ENCODE peak calls at places on chromosomes 7 and 10, in four cellular contexts. One of them, this sample, is unnamed.

GRCh38 chr10:35392482-35393230 is 56.3 kb downstream of the CCNY start:
- DNase-seq in mesendoderm: no peak
- DNase-seq in IMR-90: no peak
- DNase-seq in H1: no peak
- DNase-seq in this sample: no peak

GRCh38 chr7:80611779-80612178 is 26.7 kb upstream of the CD36 start:
- DNase-seq in mesendoderm: no peak
- DNase-seq in IMR-90: peak; percentile 86
- DNase-seq in H1: no peak
- DNase-seq in this sample: no peak

GRCh38 chr10:14605231-14605925 is 169.3 kb downstream of the FAM107B start:
- DNase-seq in mesendoderm: peak; percentile 46
- DNase-seq in IMR-90: peak; percentile 78
- DNase-seq in H1: no peak
- DNase-seq in this sample: peak; percentile 17

GRCh38 chr10:59644841-59645240 is 64.8 kb downstream of the SLC16A9 start:
- DNase-seq in mesendoderm: no peak
- DNase-seq in IMR-90: no peak
- DNase-seq in H1: no peak
- DNase-seq in this sample: no peak

GRCh38 chr7:11742496-11742895 is 89.5 kb downstream of the THSD7A start:
- DNase-seq in mesendoderm: no peak
- DNase-seq in IMR-90: no peak
- DNase-seq in H1: no peak
- DNase-seq in this sample: no peak

GRCh38 chr10:83667594-83667993 is 471.7 kb upstream of the GHITM start:
- DNase-seq in mesendoderm: no peak
- DNase-seq in IMR-90: no peak
- DNase-seq in H1: no peak
- DNase-seq in this sample: no peak

GRCh38 chr7:99440195-99440594 is 1.5 kb downstream of the CPSF4 start:
- DNase-seq in mesendoderm: peak; percentile 53
- DNase-seq in IMR-90: peak; percentile 18
- DNase-seq in H1: no peak
- DNase-seq in this sample: no peak

GRCh38 chr10:74841265-74841973 is 15.0 kb downstream of the KAT6B start:
- DNase-seq in mesendoderm: no peak
- DNase-seq in IMR-90: peak; percentile 39
- DNase-seq in H1: no peak
- DNase-seq in this sample: no peak

GRCh38 chr7:82704121-82704520 is 260.5 kb upstream of the CACNA2D1 start:
- DNase-seq in mesendoderm: no peak
- DNase-seq in IMR-90: no peak
- DNase-seq in H1: no peak
- DNase-seq in this sample: no peak

GRCh38 chr10:93515963-93516450 is 19.6 kb downstream of the CEP55 start:
- DNase-seq in mesendoderm: no peak
- DNase-seq in IMR-90: no peak
- DNase-seq in H1: no peak
- DNase-seq in this sample: no peak

GRCh38 chr7:105003275-105003674 is 10.7 kb upstream of the KMT2E start:
- DNase-seq in mesendoderm: no peak
- DNase-seq in IMR-90: peak; percentile 82
- DNase-seq in H1: no peak
- DNase-seq in this sample: no peak

GRCh38 chr7:79320741-79321473 is 132.6 kb downstream of the MAGI2 start:
- DNase-seq in mesendoderm: no peak
- DNase-seq in IMR-90: peak; percentile 13
- DNase-seq in H1: no peak
- DNase-seq in this sample: no peak

GRCh38 chr10:44576715-44577191 is 191.9 kb upstream of the CXCL12 start:
- DNase-seq in mesendoderm: peak; percentile 4
- DNase-seq in IMR-90: peak; percentile 79
- DNase-seq in H1: no peak
- DNase-seq in this sample: no peak

GRCh38 chr10:61618388-61618961 is 44.3 kb upstream of the CABCOCO1 start:
- DNase-seq in mesendoderm: no peak
- DNase-seq in IMR-90: no peak
- DNase-seq in H1: no peak
- DNase-seq in this sample: no peak

GRCh38 chr10:100911472-100911871 is 1.3 kb upstream of the SLF2 start:
- DNase-seq in mesendoderm: no peak
- DNase-seq in IMR-90: no peak
- DNase-seq in H1: no peak
- DNase-seq in this sample: no peak

GRCh38 chr7:156160811-156161210 is 348.5 kb upstream of the SHH start:
- DNase-seq in mesendoderm: peak; percentile 67
- DNase-seq in IMR-90: no peak
- DNase-seq in H1: peak; percentile 23
- DNase-seq in this sample: peak; percentile 91

GRCh38 chr7:1679966-1680730 is 10.1 kb downstream of the ELFN1 start:
- DNase-seq in mesendoderm: no peak
- DNase-seq in IMR-90: no peak
- DNase-seq in H1: no peak
- DNase-seq in this sample: no peak

GRCh38 chr10:6055929-6056328 is 6.2 kb downstream of the IL2RA start:
- DNase-seq in mesendoderm: no peak
- DNase-seq in IMR-90: no peak
- DNase-seq in H1: no peak
- DNase-seq in this sample: no peak

GRCh38 chr10:110323503-110323902 is 18.8 kb upstream of the SMNDC1 start:
- DNase-seq in mesendoderm: peak; percentile 51
- DNase-seq in IMR-90: peak; percentile 97
- DNase-seq in H1: no peak
- DNase-seq in this sample: no peak

GRCh38 chr10:22230331-22230833 is 12.6 kb upstream of the EBLN1 start:
- DNase-seq in mesendoderm: peak; percentile 55
- DNase-seq in IMR-90: peak; percentile 29
- DNase-seq in H1: no peak
- DNase-seq in this sample: no peak

GRCh38 chr7:31747553-31747952 is 60.5 kb downstream of the PPP1R17 start:
- DNase-seq in mesendoderm: no peak
- DNase-seq in IMR-90: no peak
- DNase-seq in H1: no peak
- DNase-seq in this sample: no peak

GRCh38 chr10:116490028-116490662 is 55.6 kb upstream of the PNLIP start:
- DNase-seq in mesendoderm: no peak
- DNase-seq in IMR-90: peak; percentile 16
- DNase-seq in H1: no peak
- DNase-seq in this sample: no peak

GRCh38 chr10:116486774-116487448 is 58.8 kb upstream of the PNLIP start:
- DNase-seq in mesendoderm: peak; percentile 53
- DNase-seq in IMR-90: no peak
- DNase-seq in H1: no peak
- DNase-seq in this sample: no peak
- H4K5ac ChIP-seq in mesendoderm: no peak overlapping the region
- H4K5ac ChIP-seq in IMR-90: no peak overlapping the region
- H4K5ac ChIP-seq in H1: no peak overlapping the region
- H4K5ac ChIP-seq in this sample: no peak overlapping the region

GRCh38 chr7:73557397-73558257 is at the start of gene BCL7B:
- DNase-seq in mesendoderm: peak; percentile 79
- DNase-seq in IMR-90: peak; percentile 47
- DNase-seq in H1: peak; percentile 38
- DNase-seq in this sample: peak; percentile 83
- H4K5ac ChIP-seq in mesendoderm: no peak within 1 kb of the TSS
- H4K5ac ChIP-seq in IMR-90: peak within 1 kb of the TSS; percentile 98
- H4K5ac ChIP-seq in H1: peak within 1 kb of the TSS; percentile 95
- H4K5ac ChIP-seq in this sample: no peak within 1 kb of the TSS

GRCh38 chr10:12670004-12670403 is 320.7 kb downstream of the CAMK1D start:
- DNase-seq in mesendoderm: no peak
- DNase-seq in IMR-90: no peak
- DNase-seq in H1: no peak
- DNase-seq in this sample: no peak

GRCh38 chr10:12679636-12680035 is 321.9 kb downstream of the CCDC3 start:
- DNase-seq in mesendoderm: no peak
- DNase-seq in IMR-90: no peak
- DNase-seq in H1: no peak
- DNase-seq in this sample: no peak

GRCh38 chr10:12675171-12675570 is 325.8 kb downstream of the CAMK1D start:
- DNase-seq in mesendoderm: no peak
- DNase-seq in IMR-90: no peak
- DNase-seq in H1: no peak
- DNase-seq in this sample: no peak
- H4K5ac ChIP-seq in mesendoderm: no peak overlapping the region
- H4K5ac ChIP-seq in IMR-90: no peak overlapping the region
- H4K5ac ChIP-seq in H1: no peak overlapping the region
- H4K5ac ChIP-seq in this sample: no peak overlapping the region

GRCh38 chr7:43656997-43657396 is 72.3 kb downstream of the COA1 start:
- DNase-seq in mesendoderm: no peak
- DNase-seq in IMR-90: no peak
- DNase-seq in H1: no peak
- DNase-seq in this sample: no peak

GRCh38 chr7:43655584-43655983 is 72.7 kb downstream of the STK17A start:
- DNase-seq in mesendoderm: no peak
- DNase-seq in IMR-90: no peak
- DNase-seq in H1: no peak
- DNase-seq in this sample: no peak

GRCh38 chr7:43653466-43653865 is 70.6 kb downstream of the STK17A start:
- DNase-seq in mesendoderm: no peak
- DNase-seq in IMR-90: no peak
- DNase-seq in H1: no peak
- DNase-seq in this sample: no peak

GRCh38 chr7:43652364-43652763 is 69.5 kb downstream of the STK17A start:
- DNase-seq in mesendoderm: no peak
- DNase-seq in IMR-90: peak; percentile 40
- DNase-seq in H1: no peak
- DNase-seq in this sample: no peak

DNA sequence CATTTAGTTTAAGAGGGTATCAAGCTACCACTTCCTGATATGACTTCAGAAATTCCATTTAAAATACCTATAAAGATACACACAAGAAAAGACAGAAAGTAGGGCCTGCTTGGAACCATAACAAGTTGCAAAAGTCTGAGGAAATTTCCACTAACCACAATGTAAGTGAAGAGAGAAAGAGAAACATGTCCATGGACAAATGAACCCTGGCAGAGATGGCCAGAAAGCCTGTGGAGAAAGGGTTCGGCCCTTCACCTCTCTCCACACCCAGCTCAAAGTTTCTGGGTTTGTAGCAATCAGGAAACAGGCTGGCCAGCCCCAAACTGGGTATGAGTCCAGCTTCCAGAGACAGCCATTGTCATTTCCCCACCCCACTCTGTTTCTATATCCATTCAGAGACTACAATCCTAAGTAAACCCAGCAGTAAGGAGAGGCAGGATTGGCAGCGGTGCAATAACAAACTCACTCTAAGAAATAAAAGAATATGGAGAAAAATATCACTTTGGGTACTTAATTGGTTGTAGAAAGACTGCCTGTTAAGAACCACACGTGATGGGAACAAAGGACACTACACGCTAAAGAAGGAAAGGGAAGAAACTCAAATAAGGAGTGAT is 71.1 kb downstream of the STK17A start:
- DNase-seq in mesendoderm: no peak
- DNase-seq in IMR-90: no peak
- DNase-seq in H1: no peak
- DNase-seq in this sample: no peak
- H4K5ac ChIP-seq in mesendoderm: no peak overlapping the region
- H4K5ac ChIP-seq in IMR-90: peak overlapping the region; percentile 65
- H4K5ac ChIP-seq in H1: no peak overlapping the region
- H4K5ac ChIP-seq in this sample: no peak overlapping the region

DNA sequence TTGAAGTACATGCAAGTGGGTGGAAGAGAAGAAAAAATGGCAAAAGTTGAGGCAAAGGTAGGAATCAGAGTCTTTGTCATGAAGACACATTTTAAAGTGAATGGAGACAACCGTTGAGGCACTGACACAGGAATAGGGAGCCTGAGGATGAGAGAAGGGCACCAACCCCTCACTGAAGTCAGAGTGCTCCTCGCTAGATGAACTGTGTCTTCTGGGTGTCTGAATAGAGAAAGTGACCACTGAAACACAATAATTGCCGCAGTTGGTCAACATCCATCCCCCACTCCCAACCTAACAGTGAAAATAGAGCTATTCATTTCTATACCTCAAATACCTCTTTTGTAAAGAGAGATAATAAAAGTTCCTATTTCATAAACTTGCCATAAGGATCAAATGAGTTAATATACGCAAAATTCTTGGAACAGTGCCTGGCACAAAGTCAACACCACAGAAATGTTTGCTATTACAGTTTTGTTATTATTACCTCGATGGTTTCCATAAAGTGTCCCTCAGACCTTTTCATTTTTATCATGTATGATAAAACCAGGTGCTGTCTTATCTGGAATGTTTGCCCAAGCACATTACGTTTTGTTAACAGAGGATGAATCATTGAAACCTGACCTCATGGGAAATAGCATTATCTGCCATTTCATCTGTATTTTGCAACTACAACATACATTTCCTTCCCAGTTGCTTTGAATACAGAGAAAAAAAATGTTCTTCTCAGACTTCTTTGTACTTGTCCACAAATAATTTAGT is 61.8 kb upstream of the SP4 start:
- DNase-seq in mesendoderm: no peak
- DNase-seq in IMR-90: peak; percentile 30
- DNase-seq in H1: no peak
- DNase-seq in this sample: no peak
- H4K5ac ChIP-seq in mesendoderm: no peak overlapping the region
- H4K5ac ChIP-seq in IMR-90: no peak overlapping the region
- H4K5ac ChIP-seq in H1: no peak overlapping the region
- H4K5ac ChIP-seq in this sample: no peak overlapping the region

DNA sequence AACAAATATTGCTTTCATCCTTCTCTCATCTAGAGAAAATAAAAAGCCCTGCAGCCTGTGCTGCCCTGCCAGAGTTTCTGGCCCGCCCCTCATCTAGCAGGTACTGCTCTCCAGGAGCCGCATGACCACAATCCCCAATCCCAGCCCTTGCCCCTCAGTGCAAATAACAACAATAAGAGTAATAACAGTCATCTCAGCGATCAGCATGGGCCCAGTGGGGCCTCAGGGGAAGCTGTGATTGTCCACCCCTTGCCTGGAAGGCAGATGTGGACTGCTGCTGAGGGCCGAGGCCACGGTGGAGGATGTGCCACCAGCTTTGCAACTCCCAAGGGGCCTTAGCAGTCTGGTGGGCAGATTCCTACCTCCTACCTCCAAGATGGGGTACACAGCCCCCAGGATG is 106.1 kb downstream of the CDH23 start:
- DNase-seq in mesendoderm: no peak
- DNase-seq in IMR-90: no peak
- DNase-seq in H1: no peak
- DNase-seq in this sample: no peak
- H4K5ac ChIP-seq in mesendoderm: no peak overlapping the region
- H4K5ac ChIP-seq in IMR-90: no peak overlapping the region
- H4K5ac ChIP-seq in H1: no peak overlapping the region
- H4K5ac ChIP-seq in this sample: no peak overlapping the region

DNA sequence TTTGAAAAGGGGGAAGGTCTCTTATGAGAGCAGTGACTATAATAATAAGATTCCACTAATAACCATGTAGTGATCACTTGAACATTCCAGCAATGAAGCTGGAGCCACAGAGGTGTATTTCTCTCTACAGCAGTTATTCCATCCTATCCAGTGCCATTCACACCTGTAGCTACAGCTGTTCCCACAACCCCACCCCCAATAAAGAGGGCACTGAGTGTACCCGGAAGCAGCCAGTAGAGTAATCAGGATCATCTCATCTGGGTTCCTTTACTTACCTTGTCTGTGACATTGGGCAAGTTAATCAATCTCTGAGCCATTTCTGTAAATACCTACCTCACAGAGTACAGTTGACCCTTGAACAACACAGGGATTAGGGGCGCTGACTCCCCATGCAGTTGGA is 188.7 kb downstream of the KIAA1217 start:
- DNase-seq in mesendoderm: no peak
- DNase-seq in IMR-90: no peak
- DNase-seq in H1: no peak
- DNase-seq in this sample: no peak
- H4K5ac ChIP-seq in mesendoderm: no peak overlapping the region
- H4K5ac ChIP-seq in IMR-90: no peak overlapping the region
- H4K5ac ChIP-seq in H1: no peak overlapping the region
- H4K5ac ChIP-seq in this sample: no peak overlapping the region

This sample was measured in H9.